ENCODE peak calls at places on chromosomes 3 and 15, in seven cellular contexts. C is PC-9, R is ovary, M is body of pancreas, E is PC-3, O is thoracic aorta, D is transverse colon. I is an unnamed sample.

GRCh38 chr15:85379403-85380131 is 836 bp upstream of the AKAP13 start:
- DNase-seq in C (no peak), R (no peak), M (peak; percentile 34), E (peak; percentile 33), O (no peak), D (peak; percentile 41), I (no peak)

GRCh38 chr3:190840146-190840545 is 22.3 kb downstream of the GMNC start:
- DNase-seq in C (no peak), R (no peak), M (no peak), E (peak; percentile 38), O (no peak), D (no peak), I (no peak)

GRCh38 chr3:61438253-61439115 is 122.9 kb upstream of the PTPRG start:
- DNase-seq in C (no peak), R (no peak), M (no peak), E (no peak), O (no peak), D (no peak), I (no peak)

GRCh38 chr3:78604328-78604727 is 1163.5 kb downstream of the ROBO1 start:
- DNase-seq in C (no peak), R (no peak), M (no peak), E (peak; percentile 46), O (no peak), D (no peak), I (no peak)

GRCh38 chr15:71066983-71067382 is 48.3 kb upstream of the THSD4 start:
- DNase-seq in C (no peak), R (no peak), M (peak; percentile 13), E (no peak), O (no peak), D (no peak), I (no peak)

GRCh38 chr15:31280037-31280830 is 46.4 kb upstream of the KLF13 start:
- DNase-seq in C (no peak), R (no peak), M (peak; percentile 51), E (no peak), O (no peak), D (peak; percentile 14), I (peak; percentile 65)

GRCh38 chr3:14434105-14434504 is 31.7 kb downstream of the SLC6A6 start:
- DNase-seq in C (no peak), R (no peak), M (no peak), E (peak; percentile 76), O (no peak), D (no peak), I (no peak)

GRCh38 chr3:30324587-30324986 is 281.8 kb upstream of the TGFBR2 start:
- DNase-seq in C (no peak), R (no peak), M (no peak), E (peak; percentile 90), O (no peak), D (no peak), I (no peak)

GRCh38 chr3:31634485-31634884 is 101.8 kb downstream of the STT3B start:
- DNase-seq in C (no peak), R (no peak), M (no peak), E (peak; percentile 54), O (no peak), D (no peak), I (no peak)

GRCh38 chr3:59877679-59878427 is 828.0 kb upstream of the CFAP20DC start:
- DNase-seq in C (no peak), R (no peak), M (no peak), E (peak; percentile 80), O (no peak), D (no peak), I (no peak)

GRCh38 chr15:43900964-43901363 is 74.2 kb downstream of the WDR76 start:
- DNase-seq in C (no peak), R (no peak), M (no peak), E (no peak), O (no peak), D (no peak), I (no peak)

GRCh38 chr3:54916722-54917121 is 11.1 kb downstream of the LRTM1 start:
- DNase-seq in C (no peak), R (no peak), M (no peak), E (no peak), O (no peak), D (no peak), I (no peak)

GRCh38 chr3:31232049-31233040 is 300.4 kb upstream of the STT3B start:
- DNase-seq in C (no peak), R (no peak), M (no peak), E (no peak), O (no peak), D (no peak), I (no peak)

GRCh38 chr3:156217674-156218352 is 97.4 kb downstream of the KCNAB1 start:
- DNase-seq in C (peak; percentile 32), R (no peak), M (no peak), E (peak; percentile 23), O (no peak), D (no peak), I (no peak)

GRCh38 chr3:69058180-69058946 is 6.2 kb upstream of the TMF1 start:
- DNase-seq in C (no peak), R (no peak), M (no peak), E (no peak), O (no peak), D (no peak), I (no peak)

GRCh38 chr3:134752761-134753461 is 42.1 kb upstream of the EPHB1 start:
- DNase-seq in C (no peak), R (no peak), M (no peak), E (no peak), O (no peak), D (no peak), I (no peak)

GRCh38 chr15:90553248-90553745 is 23.6 kb downstream of the CRTC3 start:
- DNase-seq in C (no peak), R (peak; percentile 20), M (no peak), E (no peak), O (no peak), D (no peak), I (no peak)
- TF ChIP-seq CTCF in C (no peak), R (no peak), M (no peak), E (no peak), O (no peak), D (no peak), I (no peak)

GRCh38 chr3:113150253-113150652 is 61.1 kb upstream of the BOC start:
- DNase-seq in C (no peak), R (no peak), M (no peak), E (no peak), O (no peak), D (no peak), I (no peak)

GRCh38 chr3:113151475-113152031 is 59.8 kb upstream of the BOC start:
- DNase-seq in C (no peak), R (peak; percentile 40), M (peak; percentile 27), E (no peak), O (no peak), D (no peak), I (no peak)

GRCh38 chr3:113148307-113148703 is 63.1 kb upstream of the BOC start:
- DNase-seq in C (peak; percentile 68), R (peak; percentile 49), M (no peak), E (peak; percentile 73), O (no peak), D (peak; percentile 26), I (peak; percentile 43)

GRCh38 chr3:113147608-113148306 is 63.6 kb upstream of the BOC start:
- DNase-seq in C (no peak), R (peak; percentile 74), M (no peak), E (no peak), O (no peak), D (no peak), I (peak; percentile 27)

GRCh38 chr3:113148814-113149213 is 62.5 kb upstream of the BOC start:
- DNase-seq in C (no peak), R (no peak), M (no peak), E (no peak), O (no peak), D (no peak), I (no peak)
- H3K4me1 ChIP-seq in C (peaks cover 15% of the 10 kb centered on the region), R (peaks cover 8% of the 10 kb centered on the region), M (peaks cover 22% of the 10 kb centered on the region), E (peaks cover 20% of the 10 kb centered on the region), O (peaks cover 6% of the 10 kb centered on the region), D (peaks cover 47% of the 10 kb centered on the region), I (peaks cover 3% of the 10 kb centered on the region)

DNA sequence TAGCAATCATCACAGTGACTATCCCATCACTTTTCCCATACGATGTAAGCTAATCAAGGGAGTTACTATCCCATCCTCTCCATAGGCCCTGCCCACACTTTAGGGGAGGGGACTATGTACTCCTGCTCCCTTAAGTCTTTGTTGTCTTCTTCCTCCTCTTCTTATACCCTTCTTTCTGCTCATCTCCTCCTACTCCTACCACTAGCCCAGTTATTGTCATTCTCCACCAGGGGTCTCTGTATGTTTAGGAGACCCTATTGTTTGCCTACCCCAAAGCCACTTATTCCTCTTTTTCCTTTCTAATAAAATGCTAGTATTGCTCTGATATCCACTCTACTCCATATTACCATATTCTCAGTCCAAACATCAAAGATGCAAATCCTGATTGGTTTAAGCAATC is 27.8 kb downstream of the STAC start:
- DNase-seq in C (no peak), R (no peak), M (no peak), E (no peak), O (no peak), D (no peak), I (no peak)
- TF ChIP-seq CTCF in C (peak; percentile 15), R (no peak), M (no peak), E (peak; percentile 54), O (no peak), D (no peak), I (peak; percentile 44)

DNA sequence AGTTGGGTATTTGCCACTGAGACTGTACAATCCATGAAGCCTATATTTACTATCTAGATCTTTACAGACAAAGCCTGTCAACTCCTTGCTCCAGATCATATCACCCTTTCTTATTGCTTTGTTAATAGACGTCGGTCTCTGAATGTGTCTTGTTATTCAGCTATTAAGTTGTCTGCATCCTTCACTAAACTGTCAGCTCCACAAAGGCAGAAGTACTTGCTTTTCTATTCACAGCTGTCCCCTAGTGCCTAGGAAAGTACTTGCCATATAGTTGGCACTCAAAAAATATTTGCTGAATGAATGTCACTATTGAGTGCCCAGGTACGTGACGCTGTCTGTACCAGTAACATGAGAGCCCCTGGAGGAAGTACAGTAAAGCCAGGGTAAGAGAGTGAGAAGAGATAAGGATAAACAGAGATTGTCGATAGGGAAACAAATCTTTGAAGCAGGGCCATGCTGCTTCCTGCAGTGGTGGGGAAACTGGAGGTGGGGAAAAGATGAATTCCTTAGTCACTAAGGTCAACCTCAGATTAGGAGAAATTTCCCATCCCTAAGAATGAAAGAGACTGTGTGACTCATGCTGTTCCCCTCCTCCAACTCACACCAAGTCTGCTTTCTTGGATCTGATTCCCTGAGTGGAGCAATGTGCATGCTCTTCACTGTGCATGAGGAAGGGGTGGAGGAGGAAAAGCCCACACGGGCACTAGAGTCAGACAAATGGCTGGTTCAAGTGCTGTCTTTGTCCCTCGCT is 36.3 kb downstream of the PRICKLE2 start:
- DNase-seq in C (peak; percentile 69), R (peak; percentile 27), M (peak; percentile 19), E (peak; percentile 65), O (peak; percentile 22), D (no peak), I (no peak)
- H3K4me1 ChIP-seq in C (peaks cover 50% of the 10 kb centered on the region), R (peaks cover 20% of the 10 kb centered on the region), M (peaks cover 39% of the 10 kb centered on the region), E (peaks cover 38% of the 10 kb centered on the region), O (peaks cover 61% of the 10 kb centered on the region), D (peaks cover 37% of the 10 kb centered on the region), I (peaks cover 21% of the 10 kb centered on the region)